ENCODE peak calls at places on chromosomes 7 and 10, in six cellular contexts. One of them, this sample, is unnamed.

GRCh38 chr7:1700536-1701333 is 30.7 kb downstream of the ELFN1 start:
- DNase-seq in right lobe of liver: peak; percentile 35
- DNase-seq in lung: no peak
- DNase-seq in AG04449: no peak
- DNase-seq in SK-N-SH: peak; percentile 11
- DNase-seq in CD4-positive, alpha-beta T cell: no peak
- DNase-seq in this sample: no peak

GRCh38 chr7:106032295-106032694 is 69.2 kb downstream of the CDHR3 start:
- DNase-seq in right lobe of liver: no peak
- DNase-seq in lung: no peak
- DNase-seq in AG04449: no peak
- DNase-seq in SK-N-SH: no peak
- DNase-seq in CD4-positive, alpha-beta T cell: no peak
- DNase-seq in this sample: no peak

GRCh38 chr7:37198188-37198905 is 250.3 kb downstream of the ELMO1 start:
- DNase-seq in right lobe of liver: no peak
- DNase-seq in lung: no peak
- DNase-seq in AG04449: no peak
- DNase-seq in SK-N-SH: no peak
- DNase-seq in CD4-positive, alpha-beta T cell: no peak
- DNase-seq in this sample: no peak

GRCh38 chr7:50092579-50093411 is at the start of gene ZPBP:
- DNase-seq in right lobe of liver: no peak
- DNase-seq in lung: no peak
- DNase-seq in AG04449: peak; percentile 0
- DNase-seq in SK-N-SH: peak; percentile 65
- DNase-seq in CD4-positive, alpha-beta T cell: no peak
- DNase-seq in this sample: peak; percentile 15

GRCh38 chr10:33746878-33747277 is 412.4 kb upstream of the NRP1 start:
- DNase-seq in right lobe of liver: no peak
- DNase-seq in lung: no peak
- DNase-seq in AG04449: peak; percentile 7
- DNase-seq in SK-N-SH: no peak
- DNase-seq in CD4-positive, alpha-beta T cell: no peak
- DNase-seq in this sample: no peak

GRCh38 chr7:53596230-53596629 is 560.8 kb downstream of the POM121L12 start:
- DNase-seq in right lobe of liver: no peak
- DNase-seq in lung: no peak
- DNase-seq in AG04449: no peak
- DNase-seq in SK-N-SH: no peak
- DNase-seq in CD4-positive, alpha-beta T cell: no peak
- DNase-seq in this sample: no peak

GRCh38 chr7:149283321-149283720 is 21.3 kb downstream of the ZNF783 start:
- DNase-seq in right lobe of liver: no peak
- DNase-seq in lung: no peak
- DNase-seq in AG04449: no peak
- DNase-seq in SK-N-SH: no peak
- DNase-seq in CD4-positive, alpha-beta T cell: no peak
- DNase-seq in this sample: no peak

GRCh38 chr10:15744217-15744865 is 24.6 kb upstream of the ITGA8 start:
- DNase-seq in right lobe of liver: peak; percentile 58
- DNase-seq in lung: peak; percentile 34
- DNase-seq in AG04449: no peak
- DNase-seq in SK-N-SH: peak; percentile 37
- DNase-seq in CD4-positive, alpha-beta T cell: peak; percentile 4
- DNase-seq in this sample: peak; percentile 45

GRCh38 chr7:108308913-108309312 is 147.3 kb downstream of the NRCAM start:
- DNase-seq in right lobe of liver: no peak
- DNase-seq in lung: no peak
- DNase-seq in AG04449: no peak
- DNase-seq in SK-N-SH: no peak
- DNase-seq in CD4-positive, alpha-beta T cell: no peak
- DNase-seq in this sample: no peak

GRCh38 chr7:138549082-138549481 is 89.0 kb downstream of the TRIM24 start:
- DNase-seq in right lobe of liver: no peak
- DNase-seq in lung: no peak
- DNase-seq in AG04449: no peak
- DNase-seq in SK-N-SH: no peak
- DNase-seq in CD4-positive, alpha-beta T cell: no peak
- DNase-seq in this sample: no peak

GRCh38 chr7:155392726-155393570 is 65.0 kb upstream of the EN2 start:
- DNase-seq in right lobe of liver: no peak
- DNase-seq in lung: no peak
- DNase-seq in AG04449: no peak
- DNase-seq in SK-N-SH: no peak
- DNase-seq in CD4-positive, alpha-beta T cell: no peak
- DNase-seq in this sample: peak; percentile 18

GRCh38 chr10:129892571-129893045 is 71.5 kb downstream of the EBF3 start:
- DNase-seq in right lobe of liver: no peak
- DNase-seq in lung: no peak
- DNase-seq in AG04449: no peak
- DNase-seq in SK-N-SH: peak; percentile 62
- DNase-seq in CD4-positive, alpha-beta T cell: no peak
- DNase-seq in this sample: no peak

GRCh38 chr10:113487154-113487553 is 65.7 kb upstream of the HABP2 start:
- DNase-seq in right lobe of liver: no peak
- DNase-seq in lung: peak; percentile 27
- DNase-seq in AG04449: no peak
- DNase-seq in SK-N-SH: no peak
- DNase-seq in CD4-positive, alpha-beta T cell: no peak
- DNase-seq in this sample: no peak

GRCh38 chr10:88660593-88660884 is 3.7 kb upstream of the LIPF start:
- DNase-seq in right lobe of liver: no peak
- DNase-seq in lung: no peak
- DNase-seq in AG04449: no peak
- DNase-seq in SK-N-SH: no peak
- DNase-seq in CD4-positive, alpha-beta T cell: no peak
- DNase-seq in this sample: no peak

GRCh38 chr7:37853468-37853867 is 5.1 kb downstream of the NME8 start:
- DNase-seq in right lobe of liver: no peak
- DNase-seq in lung: no peak
- DNase-seq in AG04449: no peak
- DNase-seq in SK-N-SH: peak; percentile 32
- DNase-seq in CD4-positive, alpha-beta T cell: no peak
- DNase-seq in this sample: no peak

GRCh38 chr10:101617102-101617823 is 29.1 kb downstream of the DPCD start:
- DNase-seq in right lobe of liver: no peak
- DNase-seq in lung: no peak
- DNase-seq in AG04449: no peak
- DNase-seq in SK-N-SH: peak; percentile 52
- DNase-seq in CD4-positive, alpha-beta T cell: no peak
- DNase-seq in this sample: no peak

GRCh38 chr7:158782638-158783490 is 46.4 kb downstream of the ESYT2 start:
- DNase-seq in right lobe of liver: no peak
- DNase-seq in lung: peak; percentile 45
- DNase-seq in AG04449: no peak
- DNase-seq in SK-N-SH: no peak
- DNase-seq in CD4-positive, alpha-beta T cell: no peak
- DNase-seq in this sample: peak; percentile 34

GRCh38 chr10:121085386-121085785 is 234.2 kb downstream of the WDR11 start:
- DNase-seq in right lobe of liver: no peak
- DNase-seq in lung: no peak
- DNase-seq in AG04449: no peak
- DNase-seq in SK-N-SH: no peak
- DNase-seq in CD4-positive, alpha-beta T cell: no peak
- DNase-seq in this sample: no peak

GRCh38 chr10:62818426-62819011 is 2.4 kb upstream of the EGR2 start:
- DNase-seq in right lobe of liver: peak; percentile 51
- DNase-seq in lung: no peak
- DNase-seq in AG04449: no peak
- DNase-seq in SK-N-SH: peak; percentile 74
- DNase-seq in CD4-positive, alpha-beta T cell: no peak
- DNase-seq in this sample: no peak

GRCh38 chr7:73353243-73353642 is 25.3 kb downstream of the FKBP6 start:
- DNase-seq in right lobe of liver: no peak
- DNase-seq in lung: no peak
- DNase-seq in AG04449: no peak
- DNase-seq in SK-N-SH: no peak
- DNase-seq in CD4-positive, alpha-beta T cell: no peak
- DNase-seq in this sample: no peak

GRCh38 chr7:10040674-10041073 is 933.0 kb upstream of the PHF14 start:
- DNase-seq in right lobe of liver: no peak
- DNase-seq in lung: no peak
- DNase-seq in AG04449: no peak
- DNase-seq in SK-N-SH: no peak
- DNase-seq in CD4-positive, alpha-beta T cell: no peak
- DNase-seq in this sample: no peak

GRCh38 chr10:71209324-71210030 is 2.9 kb upstream of the UNC5B start:
- DNase-seq in right lobe of liver: no peak
- DNase-seq in lung: no peak
- DNase-seq in AG04449: no peak
- DNase-seq in SK-N-SH: no peak
- DNase-seq in CD4-positive, alpha-beta T cell: no peak
- DNase-seq in this sample: no peak

GRCh38 chr10:71211759-71212248 is 566 bp upstream of the UNC5B start:
- DNase-seq in right lobe of liver: no peak
- DNase-seq in lung: no peak
- DNase-seq in AG04449: no peak
- DNase-seq in SK-N-SH: no peak
- DNase-seq in CD4-positive, alpha-beta T cell: no peak
- DNase-seq in this sample: no peak

GRCh38 chr10:71211053-71211452 is 1.3 kb upstream of the UNC5B start:
- DNase-seq in right lobe of liver: no peak
- DNase-seq in lung: no peak
- DNase-seq in AG04449: no peak
- DNase-seq in SK-N-SH: no peak
- DNase-seq in CD4-positive, alpha-beta T cell: no peak
- DNase-seq in this sample: no peak

GRCh38 chr10:71212249-71213126 is at the start of gene UNC5B:
- DNase-seq in right lobe of liver: peak; percentile 89
- DNase-seq in lung: peak; percentile 92
- DNase-seq in AG04449: no peak
- DNase-seq in SK-N-SH: peak; percentile 97
- DNase-seq in CD4-positive, alpha-beta T cell: peak; percentile 44
- DNase-seq in this sample: peak; percentile 81

GRCh38 chr10:71210031-71210871 is 2.1 kb upstream of the UNC5B start:
- DNase-seq in right lobe of liver: no peak
- DNase-seq in lung: no peak
- DNase-seq in AG04449: no peak
- DNase-seq in SK-N-SH: no peak
- DNase-seq in CD4-positive, alpha-beta T cell: no peak
- DNase-seq in this sample: no peak
- TF ChIP-seq CTCF in right lobe of liver: no peak
- TF ChIP-seq CTCF in lung: no peak
- TF ChIP-seq CTCF in AG04449: no peak
- TF ChIP-seq CTCF in SK-N-SH: no peak
- TF ChIP-seq CTCF in CD4-positive, alpha-beta T cell: no peak
- TF ChIP-seq CTCF in this sample: no peak

GRCh38 chr10:43264324-43264986 is 2.4 kb downstream of the RASGEF1A start:
- DNase-seq in right lobe of liver: no peak
- DNase-seq in lung: no peak
- DNase-seq in AG04449: no peak
- DNase-seq in SK-N-SH: peak; percentile 48
- DNase-seq in CD4-positive, alpha-beta T cell: no peak
- DNase-seq in this sample: no peak
- TF ChIP-seq CTCF in right lobe of liver: no peak
- TF ChIP-seq CTCF in lung: no peak
- TF ChIP-seq CTCF in AG04449: no peak
- TF ChIP-seq CTCF in SK-N-SH: no peak
- TF ChIP-seq CTCF in CD4-positive, alpha-beta T cell: no peak
- TF ChIP-seq CTCF in this sample: no peak

GRCh38 chr10:2898509-2898860 is 168.9 kb upstream of the PFKP start:
- DNase-seq in right lobe of liver: no peak
- DNase-seq in lung: no peak
- DNase-seq in AG04449: no peak
- DNase-seq in SK-N-SH: no peak
- DNase-seq in CD4-positive, alpha-beta T cell: no peak
- DNase-seq in this sample: no peak

GRCh38 chr10:2895616-2896196 is 171.6 kb upstream of the PFKP start:
- DNase-seq in right lobe of liver: no peak
- DNase-seq in lung: no peak
- DNase-seq in AG04449: no peak
- DNase-seq in SK-N-SH: no peak
- DNase-seq in CD4-positive, alpha-beta T cell: no peak
- DNase-seq in this sample: no peak

GRCh38 chr10:2897619-2898508 is 169.5 kb upstream of the PFKP start:
- DNase-seq in right lobe of liver: no peak
- DNase-seq in lung: no peak
- DNase-seq in AG04449: no peak
- DNase-seq in SK-N-SH: no peak
- DNase-seq in CD4-positive, alpha-beta T cell: no peak
- DNase-seq in this sample: no peak

GRCh38 chr10:2899246-2899645 is 168.1 kb upstream of the PFKP start:
- DNase-seq in right lobe of liver: no peak
- DNase-seq in lung: no peak
- DNase-seq in AG04449: no peak
- DNase-seq in SK-N-SH: no peak
- DNase-seq in CD4-positive, alpha-beta T cell: no peak
- DNase-seq in this sample: no peak

GRCh38 chr10:2900530-2900929 is 166.8 kb upstream of the PFKP start:
- DNase-seq in right lobe of liver: no peak
- DNase-seq in lung: no peak
- DNase-seq in AG04449: no peak
- DNase-seq in SK-N-SH: no peak
- DNase-seq in CD4-positive, alpha-beta T cell: no peak
- DNase-seq in this sample: no peak
- TF ChIP-seq CTCF in right lobe of liver: no peak
- TF ChIP-seq CTCF in lung: no peak
- TF ChIP-seq CTCF in AG04449: no peak
- TF ChIP-seq CTCF in SK-N-SH: no peak
- TF ChIP-seq CTCF in CD4-positive, alpha-beta T cell: no peak
- TF ChIP-seq CTCF in this sample: no peak

GRCh38 chr10:29946614-29946952 is 112.8 kb downstream of the JCAD start:
- DNase-seq in right lobe of liver: no peak
- DNase-seq in lung: no peak
- DNase-seq in AG04449: no peak
- DNase-seq in SK-N-SH: no peak
- DNase-seq in CD4-positive, alpha-beta T cell: no peak
- DNase-seq in this sample: no peak

GRCh38 chr10:29949411-29950011 is 109.9 kb downstream of the JCAD start:
- DNase-seq in right lobe of liver: no peak
- DNase-seq in lung: no peak
- DNase-seq in AG04449: peak; percentile 95
- DNase-seq in SK-N-SH: no peak
- DNase-seq in CD4-positive, alpha-beta T cell: no peak
- DNase-seq in this sample: peak; percentile 92

GRCh38 chr10:29946953-29947700 is 112.3 kb downstream of the JCAD start:
- DNase-seq in right lobe of liver: peak; percentile 72
- DNase-seq in lung: peak; percentile 32
- DNase-seq in AG04449: peak; percentile 52
- DNase-seq in SK-N-SH: no peak
- DNase-seq in CD4-positive, alpha-beta T cell: no peak
- DNase-seq in this sample: peak; percentile 63

GRCh38 chr10:29948971-29949370 is 110.4 kb downstream of the JCAD start:
- DNase-seq in right lobe of liver: no peak
- DNase-seq in lung: no peak
- DNase-seq in AG04449: no peak
- DNase-seq in SK-N-SH: no peak
- DNase-seq in CD4-positive, alpha-beta T cell: no peak
- DNase-seq in this sample: peak; percentile 33

GRCh38 chr10:29947701-29948060 is 111.7 kb downstream of the JCAD start:
- DNase-seq in right lobe of liver: no peak
- DNase-seq in lung: no peak
- DNase-seq in AG04449: no peak
- DNase-seq in SK-N-SH: no peak
- DNase-seq in CD4-positive, alpha-beta T cell: no peak
- DNase-seq in this sample: no peak
- TF ChIP-seq CTCF in right lobe of liver: peak; percentile 33
- TF ChIP-seq CTCF in lung: no peak
- TF ChIP-seq CTCF in AG04449: no peak
- TF ChIP-seq CTCF in SK-N-SH: peak; percentile 22
- TF ChIP-seq CTCF in CD4-positive, alpha-beta T cell: no peak
- TF ChIP-seq CTCF in this sample: peak; percentile 29